ENCODE peak calls at places on chromosomes 6 and 20, in four cellular contexts. X is gastrocnemius medialis, Y is HAP-1, K is A549. O is an unnamed sample. For H3K4me1, the result is how much of the 10 kb centered on the place peaks cover.

GRCh38 chr6:32982084-32982701 is 13.8 kb downstream of the BRD2 start:
- DNase-seq in Y (no peak), K (no peak), X (no peak), O (no peak)

GRCh38 chr6:157486632-157487031 is 105.6 kb downstream of the ZDHHC14 start:
- DNase-seq in Y (no peak), K (no peak), X (no peak), O (no peak)

GRCh38 chr6:167825759-167826229 is 917 bp upstream of the AFDN start:
- DNase-seq in X (peak), K (peak), Y (peak), O (no peak)

GRCh38 chr6:14035448-14035847 is 82.1 kb upstream of the CD83 start:
- DNase-seq in Y (no peak), K (no peak), X (no peak), O (no peak)

GRCh38 chr6:118524686-118525085 is 23.4 kb upstream of the PLN start:
- DNase-seq in X (no peak), Y (no peak), K (no peak), O (no peak)

GRCh38 chr20:10673176-10673830 is 496 bp downstream of the JAG1 start:
- DNase-seq in X (no peak), K (no peak), Y (peak), O (no peak)

GRCh38 chr6:36851632-36852031 is 12.4 kb upstream of the CPNE5 start:
- DNase-seq in X (no peak), K (no peak), Y (no peak), O (no peak)

GRCh38 chr20:3815703-3816315 is 4.5 kb upstream of the AP5S1 start:
- DNase-seq in K (no peak), X (no peak), Y (no peak), O (no peak)

GRCh38 chr20:46284028-46284427 is 24.3 kb downstream of the CDH22 start:
- DNase-seq in Y (no peak), K (no peak), X (no peak), O (no peak)

GRCh38 chr20:59042151-59042795 is at the start of gene PRELID3B:
- DNase-seq in K (peak), Y (peak), X (no peak), O (no peak)

GRCh38 chr6:168908887-168909286 is 344.8 kb downstream of the THBS2 start:
- DNase-seq in X (no peak), K (peak), Y (no peak), O (peak)

GRCh38 chr6:41748102-41748477 is 893 bp upstream of the PGC start:
- DNase-seq in K (no peak), Y (no peak), X (no peak), O (no peak)

GRCh38 chr20:46051556-46052323 is 22.7 kb downstream of the SLC12A5 start:
- DNase-seq in X (no peak), Y (no peak), K (peak), O (no peak)

GRCh38 chr6:148082721-148083120 is 259.9 kb upstream of the SASH1 start:
- DNase-seq in X (no peak), Y (no peak), K (no peak), O (no peak)

DNA sequence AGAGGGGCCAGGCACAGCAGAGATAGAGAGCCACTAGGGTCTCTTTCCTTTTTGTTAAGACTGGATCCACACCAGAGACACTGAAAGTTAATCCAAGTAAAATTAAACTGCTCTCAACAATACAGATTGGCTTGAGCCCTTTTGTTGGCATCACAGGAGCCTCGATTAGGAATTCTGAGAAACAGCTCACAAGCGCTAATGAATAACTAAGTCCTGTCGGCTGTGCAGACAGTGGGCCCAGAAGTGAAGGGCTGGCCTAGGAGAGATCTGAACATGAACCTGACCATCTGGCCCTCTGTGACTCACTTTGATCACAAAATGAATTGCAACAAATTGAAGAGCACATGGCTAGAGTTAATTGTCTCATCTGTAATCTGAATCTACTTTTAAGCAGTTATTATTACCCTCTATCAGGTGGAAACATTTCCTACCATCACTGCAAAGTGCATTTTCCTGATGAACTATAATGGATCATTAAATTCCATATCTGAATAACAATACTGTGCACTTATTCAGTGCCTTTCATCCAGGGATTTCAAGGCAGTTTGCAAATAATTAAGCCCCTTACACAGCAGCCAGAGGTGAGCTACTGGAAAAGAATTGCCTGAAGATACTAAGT is 3.2 kb downstream of the BACH2 start:
- DNase-seq in X (no peak), Y (no peak), K (no peak), O (no peak)
- H3K4me1 ChIP-seq in X (half or more), Y (under half), K (under half), O (under half)

DNA sequence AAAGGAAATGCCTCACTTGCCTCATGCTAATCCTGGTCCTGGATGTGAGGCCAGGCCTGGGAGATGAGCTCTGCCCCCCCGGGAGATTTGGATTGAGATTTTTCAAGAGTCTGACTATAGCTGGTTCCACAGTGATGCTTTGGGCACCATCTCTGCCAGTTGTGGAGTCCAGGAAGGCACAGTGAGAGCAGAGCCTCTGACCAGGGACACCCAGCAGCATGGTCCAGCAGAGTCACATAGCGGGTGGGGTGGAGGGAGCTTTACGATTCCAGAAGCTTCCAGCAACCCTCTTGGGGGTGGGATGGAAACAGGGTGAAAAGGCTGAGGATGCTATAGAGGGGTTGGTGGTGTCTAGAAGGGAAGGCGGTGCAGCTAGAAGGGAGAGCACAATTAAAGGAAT is 8.7 kb downstream of the SLC32A1 start:
- DNase-seq in Y (no peak), K (no peak), X (no peak), O (no peak)
- H3K4me1 ChIP-seq in Y (under half), K (under half), X (under half), O (under half)

GRCh38 chr6:88823998-88824397 is 139.4 kb downstream of the RNGTT start:
- DNase-seq in X (no peak), Y (no peak), K (no peak), O (no peak)
- H3K4me1 ChIP-seq in X (under half), Y (under half), K (under half), O (under half)

GRCh38 chr6:137729866-137730629 is 137.0 kb upstream of the TNFAIP3 start:
- DNase-seq in X (no peak), K (no peak), Y (peak), O (no peak)
- H3K4me1 ChIP-seq in X (under half), K (under half), Y (under half), O (under half)

GRCh38 chr20:34017610-34018009 is 23.9 kb downstream of the RALY start:
- DNase-seq in Y (no peak), X (no peak), K (no peak), O (no peak)
- H3K4me1 ChIP-seq in Y (under half), X (half or more), K (under half), O (half or more)

DNA sequence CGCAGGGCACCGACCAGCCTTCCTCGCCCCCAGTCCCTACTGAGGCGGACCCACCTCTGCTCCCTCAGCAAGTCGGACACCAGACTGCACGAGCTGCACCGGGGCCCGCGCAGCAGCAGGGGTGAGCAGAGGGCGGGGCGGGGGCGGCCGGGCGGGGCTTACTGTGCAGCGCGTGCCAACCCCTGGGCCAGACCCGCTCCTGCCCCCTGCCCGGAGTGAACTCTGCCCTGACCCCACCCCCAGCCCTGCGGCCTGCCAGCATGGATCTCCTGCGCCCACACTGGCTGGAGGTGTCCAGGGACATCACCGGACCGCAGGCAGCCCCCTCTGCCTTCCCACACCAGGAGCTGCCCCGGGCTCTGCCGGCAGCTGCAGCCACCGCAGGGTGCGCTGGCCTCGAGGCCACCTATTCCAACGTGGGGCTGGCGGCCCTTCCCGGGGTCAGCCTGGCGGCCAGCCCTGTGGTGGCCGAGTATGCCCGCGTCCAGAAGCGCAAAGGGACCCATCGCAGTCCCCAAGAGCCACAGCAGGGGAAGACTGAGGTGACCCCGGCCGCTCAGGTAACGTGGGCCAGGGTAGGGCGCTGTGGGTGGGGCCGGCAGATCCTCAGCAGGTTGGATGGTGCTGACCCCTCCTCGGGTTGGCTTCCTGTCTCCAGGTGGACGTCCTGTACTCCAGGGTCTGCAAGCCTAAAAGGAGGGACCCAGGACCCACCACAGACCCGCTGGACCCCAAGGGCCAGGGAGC is 1.5 kb upstream of the SLC2A4RG start:
- DNase-seq in K (no peak), Y (no peak), X (no peak), O (peak)
- H3K4me1 ChIP-seq in K (under half), Y (under half), X (under half), O (under half)

GRCh38 chr6:115191989-115192388 is 849.2 kb upstream of the HS3ST5 start:
- DNase-seq in K (no peak), Y (no peak), X (no peak), O (no peak)
- H3K4me1 ChIP-seq in K (under half), Y (under half), X (under half), O (under half)

GRCh38 chr6:134010400-134010799 is 42.0 kb downstream of the SLC2A12 start:
- DNase-seq in X (no peak), Y (no peak), K (no peak), O (no peak)

GRCh38 chr6:134014588-134015137 is 37.8 kb downstream of the SLC2A12 start:
- DNase-seq in X (no peak), K (no peak), Y (no peak), O (no peak)

GRCh38 chr6:134005824-134006223 is 46.6 kb downstream of the SLC2A12 start:
- DNase-seq in X (no peak), K (no peak), Y (no peak), O (no peak)

GRCh38 chr6:134007077-134007476 is 45.3 kb downstream of the SLC2A12 start:
- DNase-seq in K (no peak), Y (no peak), X (no peak), O (no peak)

GRCh38 chr6:134009876-134010275 is 42.5 kb downstream of the SLC2A12 start:
- DNase-seq in Y (no peak), K (no peak), X (no peak), O (no peak)
- H3K4me1 ChIP-seq in Y (under half), K (under half), X (under half), O (under half)

DNA sequence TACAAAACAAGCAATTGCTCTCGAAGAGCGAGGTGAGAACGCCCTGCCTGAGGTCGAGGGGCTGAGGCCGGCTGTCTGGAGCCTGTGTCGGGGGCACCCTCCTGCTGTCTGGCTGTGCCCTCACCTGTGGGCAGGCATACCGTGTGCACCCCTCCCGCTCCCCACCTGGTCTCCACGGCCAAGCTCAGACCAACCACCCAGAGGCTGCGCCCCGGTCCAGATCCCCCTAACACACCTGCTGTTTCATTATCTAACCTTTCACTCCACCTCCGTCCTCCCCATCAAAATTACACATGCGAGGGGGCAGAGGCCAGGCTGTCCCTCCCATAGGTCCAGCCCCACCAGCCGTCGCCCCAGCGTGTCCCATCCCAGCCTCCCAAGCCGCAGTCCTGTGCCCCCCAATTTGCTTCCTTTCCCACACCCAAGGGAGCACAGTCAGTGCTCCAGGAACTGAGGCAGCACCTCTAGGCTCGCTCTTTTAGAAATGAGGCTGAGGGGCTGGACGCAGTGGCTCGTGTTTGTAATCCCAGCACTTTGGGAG is 35.2 kb downstream of the NTSR1 start:
- DNase-seq in X (no peak), Y (no peak), K (no peak), O (no peak)
- H3K4me1 ChIP-seq in X (under half), Y (under half), K (under half), O (under half)

DNA sequence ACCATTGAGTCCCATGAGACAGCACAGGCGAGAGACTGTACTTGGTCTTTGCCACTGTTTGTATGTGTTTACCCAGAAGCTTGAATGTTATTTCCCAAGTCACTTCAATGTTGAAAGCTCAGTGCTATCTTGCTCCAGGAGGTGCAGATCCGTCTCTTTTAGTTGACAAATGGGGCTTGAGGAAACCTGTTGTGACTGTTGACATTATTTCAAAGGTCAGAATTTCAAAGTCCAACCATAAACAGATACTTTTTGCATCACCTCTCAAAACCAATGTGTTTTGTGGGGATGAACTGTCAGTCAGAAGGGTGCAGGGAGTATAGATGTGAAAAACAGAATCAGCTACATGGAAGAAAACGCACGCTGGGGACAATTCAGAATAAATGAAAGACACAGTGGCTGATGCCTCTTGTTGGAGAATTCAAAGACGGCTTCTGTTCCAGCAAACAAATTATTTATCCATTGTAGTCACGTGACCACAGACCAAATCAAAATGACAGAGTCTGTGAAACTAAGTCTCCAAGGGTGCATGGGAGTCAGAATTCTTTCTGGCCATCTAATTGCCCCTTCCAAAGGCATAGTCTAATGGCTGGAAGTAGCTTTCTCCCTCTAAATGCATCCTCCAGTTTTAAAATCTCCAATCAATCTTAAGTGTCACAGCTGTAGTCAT is 83.7 kb downstream of the MYLK4 start:
- DNase-seq in K (no peak), Y (no peak), X (no peak), O (no peak)
- H3K4me1 ChIP-seq in K (under half), Y (under half), X (under half), O (under half)